ENCODE peak calls at places on chromosomes 16 and 17, in nine cellular contexts. One of them, this sample, is unnamed.

GRCh38 chr16:29994613-29995329 is 646 bp downstream of the HIRIP3 start:
- DNase-seq in activated CD4-positive, CD25-positive, alpha-beta regulatory T cell treated with anti-CD3 and anti-CD28 coated beads, Interleukin-2, amount 50 U/mL, for 16 hours: peak
- DNase-seq in activated naive CD4-positive, alpha-beta T cell treated with anti-CD3 and anti-CD28 coated beads, Interleukin-2, amount 50 U/mL, for 72 hours: no peak
- DNase-seq in kidney tubule cell: peak
- DNase-seq in stimulated activated CD4-positive, alpha-beta T cell treated with anti-CD3 and anti-CD28 coated beads, Interleukin-4, amount 100 ng/mL, for 4 hours: peak
- DNase-seq in smooth muscle cell of the brain vasculature: no peak
- DNase-seq in body of pancreas: peak
- DNase-seq in H7: peak
- DNase-seq in GM23248: peak
- DNase-seq in this sample: peak

GRCh38 chr16:20941635-20941926 is 41.0 kb downstream of the LYRM1 start:
- DNase-seq in stimulated activated CD4-positive, alpha-beta T cell treated with anti-CD3 and anti-CD28 coated beads, Interleukin-4, amount 100 ng/mL, for 4 hours: no peak
- DNase-seq in H7: no peak
- DNase-seq in activated CD4-positive, CD25-positive, alpha-beta regulatory T cell treated with anti-CD3 and anti-CD28 coated beads, Interleukin-2, amount 50 U/mL, for 16 hours: no peak
- DNase-seq in body of pancreas: no peak
- DNase-seq in GM23248: no peak
- DNase-seq in smooth muscle cell of the brain vasculature: no peak
- DNase-seq in kidney tubule cell: no peak
- DNase-seq in activated naive CD4-positive, alpha-beta T cell treated with anti-CD3 and anti-CD28 coated beads, Interleukin-2, amount 50 U/mL, for 72 hours: no peak
- DNase-seq in this sample: no peak

GRCh38 chr17:72976971-72977767 is 115.3 kb downstream of the SLC39A11 start:
- DNase-seq in body of pancreas: peak
- DNase-seq in GM23248: peak
- DNase-seq in kidney tubule cell: peak
- DNase-seq in activated CD4-positive, CD25-positive, alpha-beta regulatory T cell treated with anti-CD3 and anti-CD28 coated beads, Interleukin-2, amount 50 U/mL, for 16 hours: no peak
- DNase-seq in stimulated activated CD4-positive, alpha-beta T cell treated with anti-CD3 and anti-CD28 coated beads, Interleukin-4, amount 100 ng/mL, for 4 hours: no peak
- DNase-seq in smooth muscle cell of the brain vasculature: peak
- DNase-seq in activated naive CD4-positive, alpha-beta T cell treated with anti-CD3 and anti-CD28 coated beads, Interleukin-2, amount 50 U/mL, for 72 hours: no peak
- DNase-seq in H7: no peak
- DNase-seq in this sample: peak

GRCh38 chr16:17529982-17530760 is 59.4 kb upstream of the XYLT1 start:
- DNase-seq in stimulated activated CD4-positive, alpha-beta T cell treated with anti-CD3 and anti-CD28 coated beads, Interleukin-4, amount 100 ng/mL, for 4 hours: no peak
- DNase-seq in body of pancreas: no peak
- DNase-seq in kidney tubule cell: no peak
- DNase-seq in smooth muscle cell of the brain vasculature: no peak
- DNase-seq in activated CD4-positive, CD25-positive, alpha-beta regulatory T cell treated with anti-CD3 and anti-CD28 coated beads, Interleukin-2, amount 50 U/mL, for 16 hours: no peak
- DNase-seq in H7: no peak
- DNase-seq in GM23248: no peak
- DNase-seq in activated naive CD4-positive, alpha-beta T cell treated with anti-CD3 and anti-CD28 coated beads, Interleukin-2, amount 50 U/mL, for 72 hours: no peak
- DNase-seq in this sample: no peak

GRCh38 chr17:67164298-67164697 is 80.7 kb downstream of the HELZ start:
- DNase-seq in body of pancreas: no peak
- DNase-seq in stimulated activated CD4-positive, alpha-beta T cell treated with anti-CD3 and anti-CD28 coated beads, Interleukin-4, amount 100 ng/mL, for 4 hours: no peak
- DNase-seq in H7: no peak
- DNase-seq in GM23248: no peak
- DNase-seq in kidney tubule cell: no peak
- DNase-seq in activated CD4-positive, CD25-positive, alpha-beta regulatory T cell treated with anti-CD3 and anti-CD28 coated beads, Interleukin-2, amount 50 U/mL, for 16 hours: no peak
- DNase-seq in smooth muscle cell of the brain vasculature: no peak
- DNase-seq in activated naive CD4-positive, alpha-beta T cell treated with anti-CD3 and anti-CD28 coated beads, Interleukin-2, amount 50 U/mL, for 72 hours: no peak
- DNase-seq in this sample: no peak

GRCh38 chr16:88805887-88806393 is 2.4 kb downstream of the CDT1 start:
- DNase-seq in body of pancreas: no peak
- DNase-seq in GM23248: no peak
- DNase-seq in activated naive CD4-positive, alpha-beta T cell treated with anti-CD3 and anti-CD28 coated beads, Interleukin-2, amount 50 U/mL, for 72 hours: peak
- DNase-seq in activated CD4-positive, CD25-positive, alpha-beta regulatory T cell treated with anti-CD3 and anti-CD28 coated beads, Interleukin-2, amount 50 U/mL, for 16 hours: no peak
- DNase-seq in H7: no peak
- DNase-seq in kidney tubule cell: no peak
- DNase-seq in smooth muscle cell of the brain vasculature: no peak
- DNase-seq in stimulated activated CD4-positive, alpha-beta T cell treated with anti-CD3 and anti-CD28 coated beads, Interleukin-4, amount 100 ng/mL, for 4 hours: no peak
- DNase-seq in this sample: no peak

GRCh38 chr16:25411376-25412081 is 153.9 kb upstream of the ZKSCAN2 start:
- DNase-seq in body of pancreas: no peak
- DNase-seq in activated CD4-positive, CD25-positive, alpha-beta regulatory T cell treated with anti-CD3 and anti-CD28 coated beads, Interleukin-2, amount 50 U/mL, for 16 hours: no peak
- DNase-seq in activated naive CD4-positive, alpha-beta T cell treated with anti-CD3 and anti-CD28 coated beads, Interleukin-2, amount 50 U/mL, for 72 hours: no peak
- DNase-seq in stimulated activated CD4-positive, alpha-beta T cell treated with anti-CD3 and anti-CD28 coated beads, Interleukin-4, amount 100 ng/mL, for 4 hours: no peak
- DNase-seq in smooth muscle cell of the brain vasculature: no peak
- DNase-seq in GM23248: no peak
- DNase-seq in kidney tubule cell: no peak
- DNase-seq in H7: peak
- DNase-seq in this sample: no peak

GRCh38 chr16:85989376-85989775 is 90.4 kb downstream of the IRF8 start:
- DNase-seq in smooth muscle cell of the brain vasculature: no peak
- DNase-seq in H7: no peak
- DNase-seq in stimulated activated CD4-positive, alpha-beta T cell treated with anti-CD3 and anti-CD28 coated beads, Interleukin-4, amount 100 ng/mL, for 4 hours: no peak
- DNase-seq in GM23248: no peak
- DNase-seq in activated CD4-positive, CD25-positive, alpha-beta regulatory T cell treated with anti-CD3 and anti-CD28 coated beads, Interleukin-2, amount 50 U/mL, for 16 hours: no peak
- DNase-seq in activated naive CD4-positive, alpha-beta T cell treated with anti-CD3 and anti-CD28 coated beads, Interleukin-2, amount 50 U/mL, for 72 hours: peak
- DNase-seq in kidney tubule cell: no peak
- DNase-seq in body of pancreas: no peak
- DNase-seq in this sample: no peak

GRCh38 chr17:1487939-1488825 is 4.3 kb downstream of the MYO1C start:
- DNase-seq in stimulated activated CD4-positive, alpha-beta T cell treated with anti-CD3 and anti-CD28 coated beads, Interleukin-4, amount 100 ng/mL, for 4 hours: peak
- DNase-seq in H7: peak
- DNase-seq in GM23248: peak
- DNase-seq in kidney tubule cell: peak
- DNase-seq in smooth muscle cell of the brain vasculature: peak
- DNase-seq in body of pancreas: peak
- DNase-seq in activated naive CD4-positive, alpha-beta T cell treated with anti-CD3 and anti-CD28 coated beads, Interleukin-2, amount 50 U/mL, for 72 hours: peak
- DNase-seq in activated CD4-positive, CD25-positive, alpha-beta regulatory T cell treated with anti-CD3 and anti-CD28 coated beads, Interleukin-2, amount 50 U/mL, for 16 hours: peak
- DNase-seq in this sample: peak

GRCh38 chr16:20704281-20704680 is 6.8 kb upstream of the ACSM1 start:
- DNase-seq in body of pancreas: no peak
- DNase-seq in activated naive CD4-positive, alpha-beta T cell treated with anti-CD3 and anti-CD28 coated beads, Interleukin-2, amount 50 U/mL, for 72 hours: no peak
- DNase-seq in smooth muscle cell of the brain vasculature: no peak
- DNase-seq in activated CD4-positive, CD25-positive, alpha-beta regulatory T cell treated with anti-CD3 and anti-CD28 coated beads, Interleukin-2, amount 50 U/mL, for 16 hours: no peak
- DNase-seq in stimulated activated CD4-positive, alpha-beta T cell treated with anti-CD3 and anti-CD28 coated beads, Interleukin-4, amount 100 ng/mL, for 4 hours: no peak
- DNase-seq in H7: no peak
- DNase-seq in GM23248: no peak
- DNase-seq in kidney tubule cell: no peak
- DNase-seq in this sample: no peak

GRCh38 chr17:74078363-74078762 is 125.1 kb upstream of the RPL38 start:
- DNase-seq in smooth muscle cell of the brain vasculature: no peak
- DNase-seq in stimulated activated CD4-positive, alpha-beta T cell treated with anti-CD3 and anti-CD28 coated beads, Interleukin-4, amount 100 ng/mL, for 4 hours: no peak
- DNase-seq in activated CD4-positive, CD25-positive, alpha-beta regulatory T cell treated with anti-CD3 and anti-CD28 coated beads, Interleukin-2, amount 50 U/mL, for 16 hours: no peak
- DNase-seq in kidney tubule cell: no peak
- DNase-seq in activated naive CD4-positive, alpha-beta T cell treated with anti-CD3 and anti-CD28 coated beads, Interleukin-2, amount 50 U/mL, for 72 hours: no peak
- DNase-seq in H7: no peak
- DNase-seq in GM23248: no peak
- DNase-seq in body of pancreas: no peak
- DNase-seq in this sample: no peak

GRCh38 chr17:16282522-16282921 is 65.5 kb downstream of the PIGL start:
- DNase-seq in smooth muscle cell of the brain vasculature: no peak
- DNase-seq in stimulated activated CD4-positive, alpha-beta T cell treated with anti-CD3 and anti-CD28 coated beads, Interleukin-4, amount 100 ng/mL, for 4 hours: no peak
- DNase-seq in GM23248: peak
- DNase-seq in H7: no peak
- DNase-seq in activated CD4-positive, CD25-positive, alpha-beta regulatory T cell treated with anti-CD3 and anti-CD28 coated beads, Interleukin-2, amount 50 U/mL, for 16 hours: no peak
- DNase-seq in body of pancreas: no peak
- DNase-seq in kidney tubule cell: peak
- DNase-seq in activated naive CD4-positive, alpha-beta T cell treated with anti-CD3 and anti-CD28 coated beads, Interleukin-2, amount 50 U/mL, for 72 hours: no peak
- DNase-seq in this sample: no peak

GRCh38 chr16:88569614-88569984 is 604 bp upstream of the ZC3H18 start:
- DNase-seq in H7: peak
- DNase-seq in GM23248: peak
- DNase-seq in activated CD4-positive, CD25-positive, alpha-beta regulatory T cell treated with anti-CD3 and anti-CD28 coated beads, Interleukin-2, amount 50 U/mL, for 16 hours: no peak
- DNase-seq in smooth muscle cell of the brain vasculature: no peak
- DNase-seq in body of pancreas: peak
- DNase-seq in stimulated activated CD4-positive, alpha-beta T cell treated with anti-CD3 and anti-CD28 coated beads, Interleukin-4, amount 100 ng/mL, for 4 hours: no peak
- DNase-seq in activated naive CD4-positive, alpha-beta T cell treated with anti-CD3 and anti-CD28 coated beads, Interleukin-2, amount 50 U/mL, for 72 hours: no peak
- DNase-seq in kidney tubule cell: peak
- DNase-seq in this sample: no peak

GRCh38 chr16:4414187-4414909 is 2.0 kb downstream of the CORO7 start:
- DNase-seq in smooth muscle cell of the brain vasculature: no peak
- DNase-seq in stimulated activated CD4-positive, alpha-beta T cell treated with anti-CD3 and anti-CD28 coated beads, Interleukin-4, amount 100 ng/mL, for 4 hours: peak
- DNase-seq in body of pancreas: peak
- DNase-seq in activated naive CD4-positive, alpha-beta T cell treated with anti-CD3 and anti-CD28 coated beads, Interleukin-2, amount 50 U/mL, for 72 hours: peak
- DNase-seq in kidney tubule cell: no peak
- DNase-seq in activated CD4-positive, CD25-positive, alpha-beta regulatory T cell treated with anti-CD3 and anti-CD28 coated beads, Interleukin-2, amount 50 U/mL, for 16 hours: peak
- DNase-seq in GM23248: no peak
- DNase-seq in H7: no peak
- DNase-seq in this sample: no peak

GRCh38 chr17:9090641-9091096 is 69.4 kb downstream of the NTN1 start:
- DNase-seq in stimulated activated CD4-positive, alpha-beta T cell treated with anti-CD3 and anti-CD28 coated beads, Interleukin-4, amount 100 ng/mL, for 4 hours: no peak
- DNase-seq in H7: peak
- DNase-seq in activated naive CD4-positive, alpha-beta T cell treated with anti-CD3 and anti-CD28 coated beads, Interleukin-2, amount 50 U/mL, for 72 hours: no peak
- DNase-seq in GM23248: peak
- DNase-seq in activated CD4-positive, CD25-positive, alpha-beta regulatory T cell treated with anti-CD3 and anti-CD28 coated beads, Interleukin-2, amount 50 U/mL, for 16 hours: no peak
- DNase-seq in smooth muscle cell of the brain vasculature: no peak
- DNase-seq in kidney tubule cell: no peak
- DNase-seq in body of pancreas: no peak
- DNase-seq in this sample: no peak

GRCh38 chr16:21937387-21937829 is 15.8 kb upstream of the UQCRC2 start:
- DNase-seq in H7: no peak
- DNase-seq in smooth muscle cell of the brain vasculature: no peak
- DNase-seq in body of pancreas: no peak
- DNase-seq in activated naive CD4-positive, alpha-beta T cell treated with anti-CD3 and anti-CD28 coated beads, Interleukin-2, amount 50 U/mL, for 72 hours: no peak
- DNase-seq in stimulated activated CD4-positive, alpha-beta T cell treated with anti-CD3 and anti-CD28 coated beads, Interleukin-4, amount 100 ng/mL, for 4 hours: no peak
- DNase-seq in GM23248: no peak
- DNase-seq in activated CD4-positive, CD25-positive, alpha-beta regulatory T cell treated with anti-CD3 and anti-CD28 coated beads, Interleukin-2, amount 50 U/mL, for 16 hours: no peak
- DNase-seq in kidney tubule cell: no peak
- DNase-seq in this sample: no peak

GRCh38 chr17:63275318-63275967 is 170.7 kb downstream of the CYB561 start:
- DNase-seq in kidney tubule cell: peak
- DNase-seq in stimulated activated CD4-positive, alpha-beta T cell treated with anti-CD3 and anti-CD28 coated beads, Interleukin-4, amount 100 ng/mL, for 4 hours: no peak
- DNase-seq in body of pancreas: peak
- DNase-seq in activated naive CD4-positive, alpha-beta T cell treated with anti-CD3 and anti-CD28 coated beads, Interleukin-2, amount 50 U/mL, for 72 hours: no peak
- DNase-seq in activated CD4-positive, CD25-positive, alpha-beta regulatory T cell treated with anti-CD3 and anti-CD28 coated beads, Interleukin-2, amount 50 U/mL, for 16 hours: no peak
- DNase-seq in smooth muscle cell of the brain vasculature: peak
- DNase-seq in GM23248: peak
- DNase-seq in H7: no peak
- DNase-seq in this sample: no peak

GRCh38 chr17:4808378-4808767 is 1.4 kb downstream of the PLD2 start:
- DNase-seq in body of pancreas: peak
- DNase-seq in activated CD4-positive, CD25-positive, alpha-beta regulatory T cell treated with anti-CD3 and anti-CD28 coated beads, Interleukin-2, amount 50 U/mL, for 16 hours: no peak
- DNase-seq in smooth muscle cell of the brain vasculature: no peak
- DNase-seq in kidney tubule cell: no peak
- DNase-seq in stimulated activated CD4-positive, alpha-beta T cell treated with anti-CD3 and anti-CD28 coated beads, Interleukin-4, amount 100 ng/mL, for 4 hours: no peak
- DNase-seq in activated naive CD4-positive, alpha-beta T cell treated with anti-CD3 and anti-CD28 coated beads, Interleukin-2, amount 50 U/mL, for 72 hours: no peak
- DNase-seq in H7: peak
- DNase-seq in GM23248: peak
- DNase-seq in this sample: peak

GRCh38 chr17:47223007-47223406 is 13.9 kb downstream of the MYL4 start:
- DNase-seq in kidney tubule cell: peak
- DNase-seq in H7: no peak
- DNase-seq in activated CD4-positive, CD25-positive, alpha-beta regulatory T cell treated with anti-CD3 and anti-CD28 coated beads, Interleukin-2, amount 50 U/mL, for 16 hours: no peak
- DNase-seq in smooth muscle cell of the brain vasculature: no peak
- DNase-seq in activated naive CD4-positive, alpha-beta T cell treated with anti-CD3 and anti-CD28 coated beads, Interleukin-2, amount 50 U/mL, for 72 hours: no peak
- DNase-seq in GM23248: peak
- DNase-seq in stimulated activated CD4-positive, alpha-beta T cell treated with anti-CD3 and anti-CD28 coated beads, Interleukin-4, amount 100 ng/mL, for 4 hours: no peak
- DNase-seq in body of pancreas: no peak
- DNase-seq in this sample: no peak

GRCh38 chr17:76940738-76941350 is 72.6 kb downstream of the MGAT5B start:
- DNase-seq in activated naive CD4-positive, alpha-beta T cell treated with anti-CD3 and anti-CD28 coated beads, Interleukin-2, amount 50 U/mL, for 72 hours: no peak
- DNase-seq in stimulated activated CD4-positive, alpha-beta T cell treated with anti-CD3 and anti-CD28 coated beads, Interleukin-4, amount 100 ng/mL, for 4 hours: no peak
- DNase-seq in activated CD4-positive, CD25-positive, alpha-beta regulatory T cell treated with anti-CD3 and anti-CD28 coated beads, Interleukin-2, amount 50 U/mL, for 16 hours: no peak
- DNase-seq in GM23248: no peak
- DNase-seq in kidney tubule cell: no peak
- DNase-seq in H7: peak
- DNase-seq in smooth muscle cell of the brain vasculature: no peak
- DNase-seq in body of pancreas: no peak
- DNase-seq in this sample: no peak

GRCh38 chr17:34579017-34579946 is at the start of gene TMEM132E:
- DNase-seq in stimulated activated CD4-positive, alpha-beta T cell treated with anti-CD3 and anti-CD28 coated beads, Interleukin-4, amount 100 ng/mL, for 4 hours: peak
- DNase-seq in H7: peak
- DNase-seq in kidney tubule cell: peak
- DNase-seq in GM23248: peak
- DNase-seq in smooth muscle cell of the brain vasculature: no peak
- DNase-seq in body of pancreas: peak
- DNase-seq in activated CD4-positive, CD25-positive, alpha-beta regulatory T cell treated with anti-CD3 and anti-CD28 coated beads, Interleukin-2, amount 50 U/mL, for 16 hours: no peak
- DNase-seq in activated naive CD4-positive, alpha-beta T cell treated with anti-CD3 and anti-CD28 coated beads, Interleukin-2, amount 50 U/mL, for 72 hours: no peak
- DNase-seq in this sample: peak

GRCh38 chr16:25478476-25478875 is 213.3 kb upstream of the HS3ST4 start:
- DNase-seq in stimulated activated CD4-positive, alpha-beta T cell treated with anti-CD3 and anti-CD28 coated beads, Interleukin-4, amount 100 ng/mL, for 4 hours: no peak
- DNase-seq in smooth muscle cell of the brain vasculature: no peak
- DNase-seq in kidney tubule cell: no peak
- DNase-seq in activated CD4-positive, CD25-positive, alpha-beta regulatory T cell treated with anti-CD3 and anti-CD28 coated beads, Interleukin-2, amount 50 U/mL, for 16 hours: no peak
- DNase-seq in GM23248: no peak
- DNase-seq in H7: no peak
- DNase-seq in activated naive CD4-positive, alpha-beta T cell treated with anti-CD3 and anti-CD28 coated beads, Interleukin-2, amount 50 U/mL, for 72 hours: no peak
- DNase-seq in body of pancreas: no peak
- DNase-seq in this sample: no peak

GRCh38 chr16:50491516-50491915 is 56.7 kb upstream of the NKD1 start:
- DNase-seq in H7: no peak
- DNase-seq in kidney tubule cell: no peak
- DNase-seq in activated CD4-positive, CD25-positive, alpha-beta regulatory T cell treated with anti-CD3 and anti-CD28 coated beads, Interleukin-2, amount 50 U/mL, for 16 hours: no peak
- DNase-seq in activated naive CD4-positive, alpha-beta T cell treated with anti-CD3 and anti-CD28 coated beads, Interleukin-2, amount 50 U/mL, for 72 hours: no peak
- DNase-seq in GM23248: no peak
- DNase-seq in body of pancreas: no peak
- DNase-seq in stimulated activated CD4-positive, alpha-beta T cell treated with anti-CD3 and anti-CD28 coated beads, Interleukin-4, amount 100 ng/mL, for 4 hours: no peak
- DNase-seq in smooth muscle cell of the brain vasculature: no peak
- DNase-seq in this sample: peak

GRCh38 chr17:19339341-19339815 is 23.1 kb downstream of the B9D1 start:
- DNase-seq in activated CD4-positive, CD25-positive, alpha-beta regulatory T cell treated with anti-CD3 and anti-CD28 coated beads, Interleukin-2, amount 50 U/mL, for 16 hours: no peak
- DNase-seq in stimulated activated CD4-positive, alpha-beta T cell treated with anti-CD3 and anti-CD28 coated beads, Interleukin-4, amount 100 ng/mL, for 4 hours: no peak
- DNase-seq in body of pancreas: no peak
- DNase-seq in kidney tubule cell: no peak
- DNase-seq in activated naive CD4-positive, alpha-beta T cell treated with anti-CD3 and anti-CD28 coated beads, Interleukin-2, amount 50 U/mL, for 72 hours: no peak
- DNase-seq in H7: peak
- DNase-seq in GM23248: no peak
- DNase-seq in smooth muscle cell of the brain vasculature: no peak
- DNase-seq in this sample: no peak

GRCh38 chr17:51120357-51120738 is 320 bp downstream of the SPAG9 start:
- DNase-seq in H7: peak
- DNase-seq in activated naive CD4-positive, alpha-beta T cell treated with anti-CD3 and anti-CD28 coated beads, Interleukin-2, amount 50 U/mL, for 72 hours: no peak
- DNase-seq in smooth muscle cell of the brain vasculature: peak
- DNase-seq in kidney tubule cell: peak
- DNase-seq in stimulated activated CD4-positive, alpha-beta T cell treated with anti-CD3 and anti-CD28 coated beads, Interleukin-4, amount 100 ng/mL, for 4 hours: peak
- DNase-seq in GM23248: no peak
- DNase-seq in body of pancreas: peak
- DNase-seq in activated CD4-positive, CD25-positive, alpha-beta regulatory T cell treated with anti-CD3 and anti-CD28 coated beads, Interleukin-2, amount 50 U/mL, for 16 hours: no peak
- DNase-seq in this sample: no peak

GRCh38 chr17:44402564-44403172 is 13.2 kb upstream of the ITGA2B start:
- DNase-seq in kidney tubule cell: no peak
- DNase-seq in activated naive CD4-positive, alpha-beta T cell treated with anti-CD3 and anti-CD28 coated beads, Interleukin-2, amount 50 U/mL, for 72 hours: no peak
- DNase-seq in activated CD4-positive, CD25-positive, alpha-beta regulatory T cell treated with anti-CD3 and anti-CD28 coated beads, Interleukin-2, amount 50 U/mL, for 16 hours: no peak
- DNase-seq in smooth muscle cell of the brain vasculature: no peak
- DNase-seq in H7: no peak
- DNase-seq in body of pancreas: no peak
- DNase-seq in stimulated activated CD4-positive, alpha-beta T cell treated with anti-CD3 and anti-CD28 coated beads, Interleukin-4, amount 100 ng/mL, for 4 hours: no peak
- DNase-seq in GM23248: no peak
- DNase-seq in this sample: no peak

GRCh38 chr17:73272906-73273218 is 11.2 kb upstream of the CPSF4L start:
- DNase-seq in activated CD4-positive, CD25-positive, alpha-beta regulatory T cell treated with anti-CD3 and anti-CD28 coated beads, Interleukin-2, amount 50 U/mL, for 16 hours: no peak
- DNase-seq in GM23248: no peak
- DNase-seq in H7: peak
- DNase-seq in kidney tubule cell: no peak
- DNase-seq in smooth muscle cell of the brain vasculature: no peak
- DNase-seq in body of pancreas: no peak
- DNase-seq in activated naive CD4-positive, alpha-beta T cell treated with anti-CD3 and anti-CD28 coated beads, Interleukin-2, amount 50 U/mL, for 72 hours: no peak
- DNase-seq in stimulated activated CD4-positive, alpha-beta T cell treated with anti-CD3 and anti-CD28 coated beads, Interleukin-4, amount 100 ng/mL, for 4 hours: no peak
- DNase-seq in this sample: no peak

GRCh38 chr17:47895856-47896671 is at the start of gene SP2:
- DNase-seq in H7: peak
- DNase-seq in body of pancreas: peak
- DNase-seq in smooth muscle cell of the brain vasculature: peak
- DNase-seq in kidney tubule cell: peak
- DNase-seq in activated naive CD4-positive, alpha-beta T cell treated with anti-CD3 and anti-CD28 coated beads, Interleukin-2, amount 50 U/mL, for 72 hours: peak
- DNase-seq in activated CD4-positive, CD25-positive, alpha-beta regulatory T cell treated with anti-CD3 and anti-CD28 coated beads, Interleukin-2, amount 50 U/mL, for 16 hours: peak
- DNase-seq in stimulated activated CD4-positive, alpha-beta T cell treated with anti-CD3 and anti-CD28 coated beads, Interleukin-4, amount 100 ng/mL, for 4 hours: peak
- DNase-seq in GM23248: peak
- DNase-seq in this sample: peak

GRCh38 chr17:75505152-75505409 is 10.3 kb downstream of the CASKIN2 start:
- DNase-seq in activated naive CD4-positive, alpha-beta T cell treated with anti-CD3 and anti-CD28 coated beads, Interleukin-2, amount 50 U/mL, for 72 hours: no peak
- DNase-seq in kidney tubule cell: no peak
- DNase-seq in body of pancreas: no peak
- DNase-seq in H7: no peak
- DNase-seq in activated CD4-positive, CD25-positive, alpha-beta regulatory T cell treated with anti-CD3 and anti-CD28 coated beads, Interleukin-2, amount 50 U/mL, for 16 hours: no peak
- DNase-seq in stimulated activated CD4-positive, alpha-beta T cell treated with anti-CD3 and anti-CD28 coated beads, Interleukin-4, amount 100 ng/mL, for 4 hours: no peak
- DNase-seq in smooth muscle cell of the brain vasculature: no peak
- DNase-seq in GM23248: no peak
- DNase-seq in this sample: no peak

GRCh38 chr17:15119928-15120327 is 145.2 kb downstream of the PMP22 start:
- DNase-seq in smooth muscle cell of the brain vasculature: no peak
- DNase-seq in GM23248: peak
- DNase-seq in activated naive CD4-positive, alpha-beta T cell treated with anti-CD3 and anti-CD28 coated beads, Interleukin-2, amount 50 U/mL, for 72 hours: no peak
- DNase-seq in H7: no peak
- DNase-seq in kidney tubule cell: no peak
- DNase-seq in stimulated activated CD4-positive, alpha-beta T cell treated with anti-CD3 and anti-CD28 coated beads, Interleukin-4, amount 100 ng/mL, for 4 hours: no peak
- DNase-seq in activated CD4-positive, CD25-positive, alpha-beta regulatory T cell treated with anti-CD3 and anti-CD28 coated beads, Interleukin-2, amount 50 U/mL, for 16 hours: no peak
- DNase-seq in body of pancreas: no peak
- DNase-seq in this sample: no peak

GRCh38 chr17:14143678-14144077 is 74.4 kb downstream of the COX10 start:
- DNase-seq in activated CD4-positive, CD25-positive, alpha-beta regulatory T cell treated with anti-CD3 and anti-CD28 coated beads, Interleukin-2, amount 50 U/mL, for 16 hours: no peak
- DNase-seq in activated naive CD4-positive, alpha-beta T cell treated with anti-CD3 and anti-CD28 coated beads, Interleukin-2, amount 50 U/mL, for 72 hours: no peak
- DNase-seq in body of pancreas: peak
- DNase-seq in smooth muscle cell of the brain vasculature: no peak
- DNase-seq in GM23248: peak
- DNase-seq in H7: no peak
- DNase-seq in stimulated activated CD4-positive, alpha-beta T cell treated with anti-CD3 and anti-CD28 coated beads, Interleukin-4, amount 100 ng/mL, for 4 hours: no peak
- DNase-seq in kidney tubule cell: peak
- DNase-seq in this sample: no peak

This sample was measured in lung.